ENCODE peak calls at places on chromosomes 6 and 20, in eight cellular contexts. Y is left ventricle myocardium superior; Z is KG1; D is GM12891; B is stimulated activated CD4-positive, alpha-beta T cell treated with anti-CD3 and anti-CD28 coated beads, Interleukin-1b, Interleukin-23, amount 100 ng/mL, for 1 hour; R is D341Med; U is GM13977; L is NCI-H1694 treated with DMSO at 0.1 percent for 48 hours. W is an unnamed sample.

GRCh38 chr6:43838276-43839036 is 68.4 kb downstream of the VEGFA start:
- DNase-seq in L (no peak), R (peak), B (no peak), Y (peak), U (peak), Z (no peak), D (no peak), W (peak)

GRCh38 chr20:1819311-1820136 is 75.7 kb upstream of the SIRPA start:
- DNase-seq in B (no peak), Z (no peak), R (no peak), Y (no peak), D (no peak), U (no peak), L (no peak), W (no peak)

GRCh38 chr6:130843575-130844320 is 16.5 kb downstream of the SMLR1 start:
- DNase-seq in Y (no peak), Z (peak), R (peak), B (no peak), L (no peak), D (no peak), U (peak), W (peak)

GRCh38 chr20:37020636-37021035 is 69.1 kb upstream of the SAMHD1 start:
- DNase-seq in R (no peak), Z (no peak), B (no peak), L (no peak), D (no peak), Y (no peak), U (no peak), W (no peak)

GRCh38 chr6:95501032-95501904 is 76.1 kb upstream of the MANEA start:
- DNase-seq in Z (no peak), R (no peak), L (no peak), B (no peak), D (no peak), Y (no peak), U (no peak), W (no peak)

GRCh38 chr20:63215101-63216040 is 560 bp downstream of the YTHDF1 start:
- DNase-seq in Z (no peak), R (peak), D (no peak), Y (peak), B (no peak), U (peak), L (no peak), W (peak)

GRCh38 chr6:99011151-99011550 is 63.4 kb upstream of the FBXL4 start:
- DNase-seq in L (no peak), Y (no peak), B (no peak), D (no peak), Z (no peak), U (no peak), R (no peak), W (no peak)

GRCh38 chr6:89763550-89763949 is 56.0 kb downstream of the MDN1 start:
- DNase-seq in L (no peak), Y (no peak), U (no peak), Z (no peak), D (no peak), R (no peak), B (no peak), W (peak)

GRCh38 chr20:4812641-4813075 is 90.9 kb downstream of the PRND start:
- DNase-seq in Y (no peak), D (no peak), U (no peak), R (peak), L (no peak), B (no peak), Z (peak), W (no peak)

GRCh38 chr6:169984181-169985120 is 233.0 kb downstream of the ERMARD start:
- DNase-seq in B (no peak), L (no peak), R (no peak), Z (no peak), U (no peak), D (no peak), Y (no peak), W (no peak)

GRCh38 chr6:66376021-66376420 is 669.0 kb upstream of the EYS start:
- DNase-seq in Z (no peak), R (no peak), Y (no peak), U (no peak), B (no peak), L (no peak), D (no peak), W (peak)

GRCh38 chr20:44072381-44072780 is 114.6 kb downstream of the JPH2 start:
- DNase-seq in Z (no peak), L (no peak), D (no peak), B (no peak), U (no peak), R (no peak), Y (no peak), W (no peak)

GRCh38 chr6:150745896-150746295 is 119.6 kb upstream of the MTHFD1L start:
- DNase-seq in U (no peak), D (no peak), L (no peak), Y (peak), Z (no peak), B (no peak), R (no peak), W (no peak)

GRCh38 chr6:134002821-134003220 is 49.6 kb downstream of the SLC2A12 start:
- DNase-seq in Y (no peak), L (no peak), Z (no peak), U (no peak), B (no peak), R (no peak), D (no peak), W (no peak)

GRCh38 chr6:100346828-100347227 is 117.9 kb downstream of the SIM1 start:
- DNase-seq in R (no peak), D (no peak), B (no peak), L (no peak), Y (no peak), U (no peak), Z (no peak), W (peak)

GRCh38 chr20:36929290-36929689 is 22.2 kb downstream of the SAMHD1 start:
- DNase-seq in R (no peak), Z (no peak), Y (no peak), B (no peak), U (no peak), D (no peak), L (no peak), W (peak)

GRCh38 chr6:96787846-96788580 is 49.3 kb downstream of the GPR63 start:
- DNase-seq in Y (no peak), L (no peak), R (no peak), U (no peak), Z (no peak), D (no peak), B (no peak), W (no peak)

GRCh38 chr6:137283940-137284910 is 65.0 kb upstream of the IFNGR1 start:
- DNase-seq in B (no peak), Y (no peak), D (peak), L (no peak), Z (no peak), U (peak), R (no peak), W (no peak)

GRCh38 chr20:2005831-2006426 is 12.1 kb upstream of the PDYN start:
- DNase-seq in U (peak), Z (peak), D (no peak), Y (peak), B (no peak), R (no peak), L (no peak), W (peak)

GRCh38 chr6:41767112-41767946 is 12.4 kb downstream of the FRS3 start:
- DNase-seq in Z (no peak), U (no peak), R (no peak), D (no peak), L (no peak), Y (no peak), B (no peak), W (no peak)

GRCh38 chr6:7540595-7540994 is 876 bp upstream of the DSP start:
- DNase-seq in Y (peak), R (no peak), D (no peak), L (no peak), B (no peak), U (peak), Z (no peak), W (no peak)

GRCh38 chr6:33696538-33697518 is 14.7 kb downstream of the UQCC2 start:
- DNase-seq in L (peak), B (no peak), U (no peak), Y (peak), D (no peak), R (peak), Z (no peak), W (peak)

GRCh38 chr6:158999154-158999668 is 791 bp downstream of the RSPH3 start:
- DNase-seq in R (no peak), B (no peak), D (no peak), Y (no peak), Z (no peak), L (no peak), U (no peak), W (peak)

GRCh38 chr6:33172307-33173227 is 19.7 kb downstream of the COL11A2 start:
- DNase-seq in Z (no peak), D (peak), R (peak), L (no peak), Y (no peak), U (peak), B (no peak), W (peak)

GRCh38 chr6:5851261-5851757 is 155.4 kb downstream of the NRN1 start:
- DNase-seq in Z (no peak), R (no peak), Y (peak), B (peak), U (peak), L (no peak), D (peak), W (no peak)

GRCh38 chr6:145815351-145815772 is 767 bp upstream of the FBXO30 start:
- DNase-seq in Z (no peak), R (peak), D (no peak), L (peak), U (peak), Y (peak), B (no peak), W (no peak)

GRCh38 chr6:36139991-36140710 is 9.8 kb downstream of the MAPK13 start:
- DNase-seq in L (peak), Y (no peak), Z (no peak), D (no peak), B (no peak), U (no peak), R (peak), W (no peak)

GRCh38 chr6:12228447-12229146 is 61.6 kb upstream of the EDN1 start:
- DNase-seq in B (no peak), R (no peak), Z (no peak), L (no peak), Y (no peak), U (no peak), D (no peak), W (no peak)

GRCh38 chr20:56155625-56156024 is 92.9 kb upstream of the MC3R start:
- DNase-seq in D (no peak), Y (no peak), U (no peak), B (no peak), Z (no peak), L (no peak), R (no peak), W (no peak)

GRCh38 chr6:141925001-141925400 is 207.7 kb upstream of the GJE1 start:
- DNase-seq in Z (no peak), B (no peak), L (no peak), D (no peak), R (no peak), U (no peak), Y (no peak), W (no peak)

GRCh38 chr20:326645-327031 is 1.3 kb downstream of the SOX12 start:
- DNase-seq in Y (peak), Z (no peak), D (no peak), B (no peak), U (no peak), R (no peak), L (no peak), W (peak)

GRCh38 chr6:111306104-111306888 is 176.7 kb downstream of the REV3L start:
- DNase-seq in U (no peak), R (no peak), B (no peak), L (no peak), Y (no peak), Z (no peak), D (no peak), W (no peak)